ENCODE peak calls at places on chromosomes 13 and 19, in nine cellular contexts. J, Q, L, S, I, G, V, E and T are unnamed samples.

GRCh38 chr19:3175761-3176714 is 2.5 kb upstream of the S1PR4 start:
- DNase-seq in E (peak; percentile 55), Q (no peak), S (peak; percentile 90), V (no peak), I (no peak), L (peak; percentile 52), G (no peak), J (peak; percentile 53), T (peak; percentile 96)

GRCh38 chr19:42316223-42317211 is 3.4 kb downstream of the TMEM145 start:
- DNase-seq in S (no peak), Q (no peak), L (peak; percentile 77), V (no peak), J (no peak), I (no peak), E (no peak), G (no peak), T (no peak)

GRCh38 chr19:44648536-44649370 is 5.0 kb downstream of the PVR start:
- DNase-seq in L (no peak), I (no peak), S (peak; percentile 56), E (no peak), Q (no peak), G (no peak), V (no peak), J (no peak), T (peak; percentile 69)

GRCh38 chr13:50425772-50426171 is 410.5 kb downstream of the KCNRG start:
- DNase-seq in J (no peak), E (no peak), G (no peak), V (no peak), Q (no peak), S (no peak), L (no peak), I (no peak), T (no peak)

GRCh38 chr13:75705395-75705794 is 69.3 kb downstream of the LMO7 start:
- DNase-seq in J (no peak), G (no peak), S (peak; percentile 73), Q (no peak), E (no peak), L (peak; percentile 82), I (peak; percentile 76), V (no peak), T (peak; percentile 97)

GRCh38 chr13:30739646-30740642 is 4.6 kb downstream of the ALOX5AP start:
- DNase-seq in V (peak; percentile 37), S (peak; percentile 78), L (peak; percentile 64), G (no peak), Q (peak; percentile 35), E (no peak), J (peak; percentile 62), I (no peak), T (peak; percentile 87)

GRCh38 chr13:112692104-112692503 is 2.3 kb downstream of the ATP11A start:
- DNase-seq in G (no peak), V (no peak), E (no peak), Q (no peak), J (no peak), L (no peak), I (no peak), S (no peak), T (no peak)

GRCh38 chr13:66623129-66623528 is 607.0 kb downstream of the PCDH9 start:
- DNase-seq in G (no peak), J (no peak), S (no peak), L (no peak), Q (no peak), I (no peak), E (no peak), V (no peak), T (no peak)

GRCh38 chr19:53091855-53092254 is 11.4 kb downstream of the ZNF160 start:
- DNase-seq in L (no peak), I (no peak), V (no peak), G (no peak), Q (no peak), S (no peak), E (no peak), J (no peak), T (no peak)

GRCh38 chr19:49987159-49987698 is 26.3 kb upstream of the SIGLEC11 start:
- DNase-seq in Q (peak; percentile 99), E (peak; percentile 68), G (peak; percentile 74), S (peak; percentile 95), V (peak; percentile 47), I (no peak), L (peak; percentile 99), J (peak; percentile 88), T (peak; percentile 93)

GRCh38 chr19:58571575-58571947 is 1.6 kb downstream of the MZF1 start:
- DNase-seq in E (no peak), V (no peak), J (peak; percentile 10), L (no peak), I (no peak), Q (no peak), S (no peak), G (no peak), T (no peak)

GRCh38 chr13:112250788-112251445 is 125.2 kb upstream of the SPACA7 start:
- DNase-seq in G (no peak), J (no peak), E (no peak), L (no peak), S (no peak), V (no peak), I (no peak), Q (no peak), T (no peak)

GRCh38 chr19:55603581-55604292 is 1.7 kb upstream of the ZNF865 start:
- DNase-seq in V (no peak), E (no peak), G (no peak), Q (no peak), J (no peak), L (no peak), I (no peak), S (no peak), T (no peak)

GRCh38 chr13:95256086-95256485 is 45.2 kb downstream of the ABCC4 start:
- DNase-seq in L (peak; percentile 91), J (no peak), Q (no peak), G (no peak), V (no peak), I (peak; percentile 92), E (no peak), S (peak; percentile 89), T (peak; percentile 96)

GRCh38 chr13:103022328-103022727 is 43.9 kb downstream of the SLC10A2 start:
- DNase-seq in I (no peak), J (no peak), E (no peak), V (no peak), Q (no peak), S (no peak), G (no peak), L (no peak), T (no peak)

GRCh38 chr19:1291761-1292418 is 6.2 kb downstream of the EFNA2 start:
- DNase-seq in S (no peak), J (no peak), G (no peak), L (no peak), E (no peak), V (no peak), I (no peak), Q (no peak), T (no peak)

GRCh38 chr19:2289714-2290435 is 7.9 kb upstream of the PEAK3 start:
- DNase-seq in Q (peak; percentile 53), L (no peak), I (no peak), E (no peak), V (no peak), G (no peak), J (peak; percentile 67), S (no peak), T (peak; percentile 43)

GRCh38 chr13:26219726-26220125 is 2.4 kb downstream of the RNF6 start:
- DNase-seq in Q (no peak), G (no peak), S (peak; percentile 1), E (no peak), J (no peak), I (no peak), L (no peak), V (no peak), T (peak; percentile 42)

GRCh38 chr13:76884167-76884566 is 2.0 kb downstream of the KCTD12 start:
- DNase-seq in G (no peak), J (no peak), V (no peak), S (peak; percentile 65), Q (peak; percentile 49), I (no peak), E (peak; percentile 29), L (peak; percentile 62), T (peak; percentile 40)

GRCh38 chr13:21661097-21661496 is 9.8 kb upstream of the FGF9 start:
- DNase-seq in Q (no peak), S (no peak), G (no peak), V (no peak), E (no peak), L (no peak), I (no peak), J (no peak), T (no peak)

GRCh38 chr13:110391273-110391672 is 84.2 kb downstream of the COL4A2 start:
- DNase-seq in V (no peak), S (no peak), L (no peak), Q (no peak), I (no peak), J (no peak), E (no peak), G (no peak), T (no peak)

GRCh38 chr13:34817246-34817645 is 124.8 kb upstream of the NBEA start:
- DNase-seq in G (no peak), Q (no peak), S (no peak), J (no peak), I (no peak), E (no peak), V (no peak), L (no peak), T (no peak)

GRCh38 chr13:99218545-99218944 is 17.9 kb downstream of the UBAC2 start:
- DNase-seq in E (no peak), G (peak; percentile 58), L (no peak), V (no peak), I (no peak), J (no peak), Q (peak; percentile 21), S (no peak), T (no peak)